ENCODE peak calls at places on chromosomes 4 and X, in nine cellular contexts. R is IMR-90, B is suprapubic skin, F is cardiac muscle cell, Z is sigmoid colon, X is SK-N-SH, Y is A673, U is thyroid gland, S is stomach. C is an unnamed sample.

GRCh38 chrX:124028177-124028576 is 66.7 kb downstream of the STAG2 start:
- DNase-seq in Y (no peak), R (peak; percentile 71), X (no peak), F (no peak), Z (no peak), B (no peak), S (no peak), U (no peak), C (no peak)

GRCh38 chrX:698246-698645 is 67.7 kb downstream of the SHOX start:
- DNase-seq in U (no peak), B (no peak), Y (no peak), S (no peak), X (no peak), Z (peak; percentile 7), R (no peak), F (no peak), C (no peak)

GRCh38 chr4:88211473-88212252 is 53.2 kb upstream of the ABCG2 start:
- DNase-seq in Z (no peak), R (peak; percentile 46), F (peak; percentile 59), X (peak; percentile 45), Y (peak; percentile 40), U (peak; percentile 14), S (peak; percentile 38), B (no peak), C (peak; percentile 15)

GRCh38 chrX:95835223-95835622 is 849.4 kb upstream of the DIAPH2 start:
- DNase-seq in R (no peak), Y (no peak), F (no peak), B (no peak), X (no peak), S (no peak), Z (no peak), U (no peak), C (no peak)

GRCh38 chr4:5050520-5050955 is 742 bp upstream of the STK32B start:
- DNase-seq in F (peak; percentile 83), U (peak; percentile 43), B (peak; percentile 82), Y (peak; percentile 91), R (peak; percentile 83), S (peak; percentile 77), Z (peak; percentile 87), X (peak; percentile 88), C (peak; percentile 86)

GRCh38 chrX:118595501-118596042 is 100.0 kb downstream of the DOCK11 start:
- DNase-seq in S (no peak), X (no peak), U (no peak), Y (no peak), Z (no peak), R (no peak), F (peak; percentile 6), B (no peak), C (no peak)

GRCh38 chr4:102869569-102870227 is 906 bp downstream of the CISD2 start:
- DNase-seq in Y (no peak), S (no peak), F (no peak), X (no peak), R (peak; percentile 2), U (no peak), Z (no peak), B (no peak), C (no peak)

GRCh38 chrX:69365349-69365748 is 138.8 kb upstream of the NALF2 start:
- DNase-seq in U (no peak), F (no peak), B (no peak), Z (no peak), R (no peak), Y (no peak), X (no peak), S (no peak), C (peak; percentile 19)

GRCh38 chrX:2261838-2262678 is 238.7 kb downstream of the DHRSX start:
- DNase-seq in F (no peak), B (peak; percentile 24), X (no peak), Y (no peak), S (no peak), Z (peak; percentile 36), U (peak; percentile 95), R (peak; percentile 8), C (no peak)

GRCh38 chr4:158170691-158171455 is 2.0 kb downstream of the GASK1B start:
- DNase-seq in Y (no peak), U (no peak), F (peak; percentile 70), B (peak; percentile 67), X (no peak), R (peak; percentile 23), S (no peak), Z (peak; percentile 81), C (peak; percentile 18)

GRCh38 chrX:43835557-43835956 is 46.7 kb downstream of the MAOB start:
- DNase-seq in S (no peak), U (no peak), B (no peak), Z (no peak), R (no peak), F (no peak), Y (no peak), X (no peak), C (no peak)

DNA sequence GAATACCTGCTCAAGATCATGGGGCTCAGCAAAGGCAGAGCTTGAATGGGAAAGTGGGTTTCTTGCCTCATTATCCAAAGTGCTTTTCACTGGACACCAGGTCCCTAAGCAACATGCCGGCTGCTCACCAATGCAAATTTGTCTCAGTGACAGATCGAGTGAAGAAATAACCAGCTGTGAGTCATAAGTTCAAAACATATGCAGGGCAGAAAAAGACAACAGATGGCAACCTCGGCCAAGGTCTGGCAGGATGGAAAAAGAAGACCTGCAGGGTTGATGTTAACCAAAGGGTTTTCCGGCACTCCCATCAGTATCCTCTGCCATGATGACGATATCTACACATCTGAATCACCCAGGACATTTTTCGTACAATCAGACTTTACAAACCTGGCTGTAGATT is 124.1 kb downstream of the AFAP1 start:
- DNase-seq in R (peak; percentile 87), F (peak; percentile 74), B (no peak), Y (no peak), X (no peak), U (no peak), S (no peak), Z (peak; percentile 69), C (no peak)
- TF ChIP-seq CTCF in R (peak; percentile 26), F (peak; percentile 14), B (no peak), Y (no peak), X (no peak), U (no peak), S (no peak), Z (no peak), C (no peak)

DNA sequence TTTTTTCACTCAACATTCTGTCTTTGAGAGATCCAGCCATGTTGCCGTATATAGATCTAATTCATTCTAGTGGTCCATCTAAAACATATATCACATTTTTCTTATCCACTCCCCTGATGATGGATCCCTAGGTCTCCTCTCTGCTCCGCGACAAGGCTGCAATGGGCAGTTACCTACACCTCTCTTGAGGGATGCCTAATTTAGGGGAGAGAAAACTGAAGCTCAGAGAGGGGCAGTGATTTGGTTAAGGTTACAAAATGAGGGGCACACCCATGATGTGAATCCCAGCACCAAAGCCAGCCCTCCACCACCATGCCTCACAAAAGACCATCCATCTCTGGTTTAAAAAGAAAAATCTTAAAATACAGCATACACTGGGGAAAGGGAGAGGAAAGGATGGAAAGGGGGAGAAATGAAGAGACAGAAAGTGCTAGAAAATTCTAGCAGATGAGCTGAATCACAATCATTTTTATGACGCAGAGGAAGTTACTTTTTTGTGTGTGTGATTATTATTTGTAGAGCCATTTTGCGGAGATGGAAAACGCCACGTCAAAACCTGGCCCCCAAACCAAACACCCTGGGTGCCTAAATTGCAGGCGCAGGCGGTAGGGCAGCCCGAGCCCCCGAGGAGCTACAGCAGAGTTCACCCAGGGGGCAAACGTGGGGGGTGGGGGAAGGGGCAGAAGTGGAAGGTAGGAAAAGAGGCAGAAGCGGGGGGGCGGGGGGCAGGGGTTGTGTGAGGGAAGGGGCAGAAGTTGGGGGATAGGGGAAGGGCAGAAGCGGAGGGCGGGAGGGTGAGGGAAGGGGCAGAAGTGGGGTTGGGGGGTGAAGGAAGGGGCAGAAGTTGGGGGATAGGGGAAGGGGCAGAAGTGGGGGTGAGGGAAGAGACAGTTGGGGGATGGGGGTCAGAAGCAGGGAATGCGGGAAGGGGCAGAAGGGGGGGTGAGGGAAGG is 1.3 kb upstream of the TSPYL2 start:
- DNase-seq in S (no peak), Z (no peak), R (peak; percentile 43), X (no peak), U (no peak), B (peak; percentile 49), Y (no peak), F (peak; percentile 48), C (no peak)
- H3K9me3 ChIP-seq in S (no peaks in the 10 kb centered on the region), Z (no peaks in the 10 kb centered on the region), R (no peaks in the 10 kb centered on the region), X (no peaks in the 10 kb centered on the region), U (no peaks in the 10 kb centered on the region), B (no peaks in the 10 kb centered on the region), Y (no peaks in the 10 kb centered on the region), F (no peaks in the 10 kb centered on the region), C (no peaks in the 10 kb centered on the region)

GRCh38 chr4:69759189-69759604 is 1.2 kb downstream of the SULT1B1 start:
- DNase-seq in F (no peak), S (no peak), X (no peak), Y (peak; percentile 20), U (no peak), R (no peak), Z (no peak), B (no peak), C (no peak)

GRCh38 chr4:69757464-69757863 is 3.0 kb downstream of the SULT1B1 start:
- DNase-seq in Z (no peak), Y (no peak), R (no peak), B (no peak), S (no peak), U (no peak), F (no peak), X (no peak), C (no peak)

GRCh38 chr4:69763233-69763632 is 2.8 kb upstream of the SULT1B1 start:
- DNase-seq in F (no peak), Y (no peak), Z (no peak), R (no peak), B (no peak), U (no peak), S (no peak), X (no peak), C (no peak)

GRCh38 chr4:69764311-69764710 is 3.9 kb upstream of the SULT1B1 start:
- DNase-seq in R (no peak), B (no peak), Z (no peak), X (no peak), F (peak; percentile 23), U (no peak), S (no peak), Y (peak; percentile 69), C (no peak)

DNA sequence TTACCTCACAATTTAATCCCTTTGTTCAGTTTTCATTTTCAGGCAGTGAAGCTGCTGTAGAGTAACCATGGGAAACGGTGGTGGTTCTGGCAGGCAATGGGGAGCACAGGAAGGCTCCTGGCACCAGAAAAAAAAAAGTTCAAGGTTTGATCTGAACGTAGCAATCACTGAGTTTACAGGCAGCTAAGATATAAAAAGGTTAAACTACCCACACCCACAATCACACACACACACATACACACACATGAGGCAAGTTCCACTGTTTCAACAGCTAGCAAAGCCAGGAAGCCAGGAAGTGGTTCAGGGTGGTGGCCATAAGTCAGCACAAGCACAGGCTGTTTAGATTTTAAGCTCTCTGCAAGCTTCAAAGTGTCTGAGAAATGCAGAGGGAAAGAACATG is at the start of gene SULT1B1:
- DNase-seq in F (peak; percentile 71), B (no peak), Y (peak; percentile 14), X (no peak), R (peak; percentile 43), Z (no peak), U (no peak), S (peak; percentile 58), C (no peak)
- H3K4me3 ChIP-seq in F (no peak within 1 kb of the TSS), B (no peak within 1 kb of the TSS), Y (no peak within 1 kb of the TSS), X (peak within 1 kb of the TSS; percentile 17), R (no peak within 1 kb of the TSS), Z (no peak within 1 kb of the TSS), U (no peak within 1 kb of the TSS), S (peak within 1 kb of the TSS; percentile 32), C (no peak within 1 kb of the TSS)

DNA sequence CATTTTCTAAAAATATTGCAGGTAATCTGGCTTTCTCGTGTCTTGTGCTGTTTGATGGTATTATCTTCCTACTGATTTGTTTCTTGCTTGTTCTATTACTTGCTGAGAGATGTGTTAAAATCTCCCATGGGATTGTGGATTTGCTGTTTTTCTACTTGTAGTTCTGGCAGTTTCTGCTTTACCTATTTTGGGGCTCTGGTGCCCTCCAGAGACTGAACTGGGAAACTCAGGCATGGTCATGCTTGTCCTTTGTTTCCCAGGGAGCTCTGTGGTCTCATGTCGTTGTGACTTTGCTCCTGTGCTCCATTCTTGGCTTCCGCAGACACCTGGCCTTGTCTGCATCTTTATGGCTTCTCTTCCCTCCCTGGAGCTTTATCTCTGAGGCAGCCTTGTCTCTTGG is 39.5 kb downstream of the NSD2 start:
- DNase-seq in F (peak; percentile 76), S (peak; percentile 34), Y (peak; percentile 80), Z (no peak), U (peak; percentile 56), B (no peak), R (peak; percentile 66), X (peak; percentile 61), C (peak; percentile 73)
- TF ChIP-seq CTCF in F (peak; percentile 73), S (peak; percentile 49), Y (peak; percentile 72), Z (no peak), U (no peak), B (no peak), R (peak; percentile 79), X (peak; percentile 67), C (peak; percentile 85)

C was measured in WERI-Rb-1.